ENCODE peak calls at places on chromosomes 2 and 18, in eight cellular contexts. N is endothelial cell of umbilical vein, R is A549, E is stomach, K is thyroid gland, O is HCT116, D is GM12892, G is IMR-90. L is an unnamed sample.
A peak's percentile ranks its signal among the peaks of the same experiment; 100 is the strongest.

GRCh38 chr2:185284696-185285095 is 453.9 kb upstream of the FSIP2 start:
- DNase-seq in K (no peak), E (no peak), N (no peak), D (no peak), O (no peak), G (no peak), R (no peak), L (no peak)

GRCh38 chr2:209840434-209840833 is 68.8 kb downstream of the UNC80 start:
- DNase-seq in D (no peak), O (no peak), K (no peak), N (no peak), G (no peak), R (no peak), E (no peak), L (no peak)

GRCh38 chr2:69471793-69472192 is 34.6 kb upstream of the NFU1 start:
- DNase-seq in N (no peak), G (no peak), D (no peak), O (no peak), E (no peak), K (no peak), R (no peak), L (no peak)

GRCh38 chr2:10909996-10910341 is 1.8 kb upstream of the KCNF1 start:
- DNase-seq in K (no peak), D (no peak), O (no peak), G (no peak), N (no peak), E (no peak), R (no peak), L (no peak)

GRCh38 chr2:191931332-191931731 is 84.4 kb upstream of the CAVIN2 start:
- DNase-seq in E (no peak), R (no peak), D (no peak), K (no peak), O (no peak), N (peak; percentile 15), G (no peak), L (no peak)

GRCh38 chr2:70946832-70947442 is 11.2 kb downstream of the ATP6V1B1 start:
- DNase-seq in K (peak; percentile 49), N (peak; percentile 75), R (peak; percentile 71), G (peak; percentile 60), E (peak; percentile 56), D (no peak), O (peak; percentile 47), L (peak; percentile 42)

GRCh38 chr2:1974391-1974790 is 230.1 kb upstream of the PXDN start:
- DNase-seq in R (peak; percentile 52), K (no peak), D (no peak), N (no peak), E (no peak), G (no peak), O (no peak), L (no peak)

GRCh38 chr18:35458677-35459441 is 38.9 kb downstream of the INO80C start:
- DNase-seq in D (no peak), G (peak; percentile 79), O (peak; percentile 34), N (peak; percentile 98), K (peak; percentile 15), R (peak; percentile 79), E (peak; percentile 55), L (peak; percentile 45)

GRCh38 chr2:68447118-68447517 is 20.0 kb downstream of the FBXO48 start:
- DNase-seq in G (no peak), O (no peak), K (no peak), E (no peak), D (no peak), N (no peak), R (no peak), L (no peak)

GRCh38 chr2:25151718-25152117 is 16.7 kb downstream of the POMC start:
- DNase-seq in E (no peak), O (no peak), G (no peak), R (no peak), K (peak; percentile 68), N (no peak), D (no peak), L (no peak)

GRCh38 chr18:35982404-35983114 is 10.1 kb downstream of the RMP24 start:
- DNase-seq in R (no peak), N (no peak), G (peak; percentile 92), D (no peak), O (no peak), E (no peak), K (no peak), L (no peak)

GRCh38 chr18:22165603-22166069 is 3.8 kb upstream of the GATA6 start:
- DNase-seq in G (no peak), R (no peak), N (no peak), D (no peak), O (no peak), K (no peak), E (no peak), L (no peak)

GRCh38 chr18:22165049-22165602 is 4.3 kb upstream of the GATA6 start:
- DNase-seq in N (no peak), K (no peak), D (no peak), O (no peak), E (no peak), G (no peak), R (no peak), L (no peak)

GRCh38 chr18:22167471-22168151 is 1.8 kb upstream of the GATA6 start:
- DNase-seq in N (peak; percentile 73), O (no peak), E (no peak), R (peak; percentile 37), G (no peak), D (no peak), K (no peak), L (no peak)

GRCh38 chr18:22167091-22167470 is 2.3 kb upstream of the GATA6 start:
- DNase-seq in E (no peak), G (no peak), K (no peak), O (no peak), D (no peak), N (no peak), R (peak; percentile 5), L (no peak)

GRCh38 chr18:22166070-22166972 is 3.1 kb upstream of the GATA6 start:
- DNase-seq in R (peak; percentile 11), O (no peak), N (peak; percentile 20), E (peak; percentile 69), K (no peak), D (no peak), G (no peak), L (no peak)
- TF ChIP-seq POLR2A in R (no peak), O (no peak), N (no peak), E (no peak), K (no peak), D (no peak), G (no peak), L (no peak)

DNA sequence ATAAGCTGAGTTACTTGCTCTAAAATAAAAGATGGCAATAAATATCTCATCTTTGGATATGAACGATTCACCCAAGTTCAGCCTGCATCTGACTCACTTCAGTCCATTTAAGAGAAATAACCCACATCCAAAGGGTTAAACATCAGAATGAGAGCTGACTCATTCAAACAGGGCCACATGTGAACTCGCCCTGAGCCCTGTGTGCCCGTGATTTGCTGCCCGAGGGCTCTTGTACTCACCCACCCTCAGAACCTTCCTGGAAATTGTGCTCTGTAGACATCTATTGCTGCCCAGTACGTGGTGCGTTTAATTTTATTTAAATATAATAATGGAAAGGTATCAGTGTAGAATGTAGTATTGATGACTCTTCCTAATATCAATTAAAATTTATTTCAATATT is 66.9 kb upstream of the RBM44 start:
- DNase-seq in D (no peak), E (no peak), K (no peak), R (peak; percentile 74), O (peak; percentile 23), N (peak; percentile 78), G (peak; percentile 81), L (peak; percentile 78)
- TF ChIP-seq POLR2A in D (no peak), E (no peak), K (no peak), R (no peak), O (no peak), N (no peak), G (no peak), L (no peak)

DNA sequence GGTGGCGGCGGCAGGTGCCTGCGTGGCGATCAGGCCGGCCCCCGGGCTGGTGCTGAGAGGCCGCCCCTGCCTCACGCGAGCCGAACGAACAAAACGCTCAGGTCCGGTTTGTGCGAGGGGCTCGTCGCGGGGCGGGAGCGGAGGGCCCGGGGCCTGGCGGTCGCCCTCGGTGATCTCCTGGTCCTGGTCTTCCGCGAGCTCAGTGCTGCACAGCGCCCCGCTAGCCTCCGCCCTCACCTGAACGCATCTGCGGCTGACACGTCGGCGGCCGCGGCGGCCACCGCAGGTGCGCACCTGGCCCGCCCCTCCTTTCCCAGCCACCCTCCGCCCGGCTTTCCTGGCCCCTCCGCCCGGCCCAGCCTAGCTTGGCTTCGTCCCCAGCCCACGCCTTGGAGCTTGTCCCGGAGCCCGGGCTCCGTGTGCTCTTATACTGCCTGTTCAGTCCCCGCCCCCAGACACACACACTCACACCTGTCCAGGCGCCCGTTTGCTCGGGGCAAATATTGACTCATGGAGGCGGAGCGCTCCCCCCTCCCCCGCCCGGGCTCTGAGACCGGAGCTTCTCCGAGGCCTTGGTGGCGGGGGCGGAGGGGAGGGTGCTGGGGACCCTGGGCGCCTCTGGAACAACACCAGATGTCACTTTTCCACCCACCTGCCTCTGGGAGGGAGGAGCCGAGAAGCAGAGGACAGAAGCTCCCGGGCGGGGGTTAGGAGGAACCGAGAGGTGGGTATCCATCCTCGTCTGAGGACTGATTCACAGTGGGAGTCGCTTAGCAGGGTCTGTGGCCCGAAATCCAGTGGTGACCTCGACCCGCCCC is 8.6 kb upstream of the CRYBA2 start:
- DNase-seq in K (peak; percentile 71), R (no peak), N (no peak), D (no peak), O (peak; percentile 40), G (no peak), E (peak; percentile 95), L (no peak)
- TF ChIP-seq POLR2A in K (no peak), R (no peak), N (no peak), D (no peak), O (no peak), G (no peak), E (no peak), L (no peak)

GRCh38 chr18:49563701-49564100 is 1.8 kb downstream of the LIPG start:
- DNase-seq in D (no peak), E (no peak), K (no peak), R (no peak), G (no peak), O (no peak), N (no peak), L (no peak)

GRCh38 chr18:49565656-49566055 is 3.8 kb downstream of the LIPG start:
- DNase-seq in G (peak; percentile 16), K (peak; percentile 95), R (no peak), O (no peak), D (no peak), N (no peak), E (peak; percentile 82), L (no peak)

GRCh38 chr18:49565101-49565500 is 3.2 kb downstream of the LIPG start:
- DNase-seq in R (no peak), K (no peak), E (no peak), O (no peak), G (no peak), N (no peak), D (no peak), L (no peak)

GRCh38 chr18:49563130-49563540 is 1.3 kb downstream of the LIPG start:
- DNase-seq in N (peak; percentile 22), K (no peak), O (peak; percentile 33), D (no peak), G (no peak), E (no peak), R (no peak), L (no peak)

DNA sequence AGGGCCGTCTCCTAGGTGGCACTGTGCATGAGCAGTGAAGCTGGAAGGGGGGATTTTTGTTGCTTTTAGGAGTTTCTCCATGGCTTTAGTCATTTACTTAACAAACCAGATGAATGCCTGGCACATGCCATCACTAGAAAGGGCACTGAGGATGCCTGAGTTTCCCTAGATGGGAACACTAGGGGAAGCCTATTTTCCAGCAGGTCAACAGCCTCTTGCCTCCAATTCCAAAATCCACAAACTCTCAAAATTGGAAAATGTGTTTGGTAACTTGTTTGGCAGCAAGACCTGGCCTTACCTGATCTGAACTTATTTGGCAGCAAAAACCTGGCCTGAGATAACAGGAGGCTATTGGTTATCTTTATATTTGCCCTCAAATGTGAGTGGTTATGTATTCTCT is 2.6 kb downstream of the LIPG start:
- DNase-seq in R (no peak), K (no peak), D (no peak), N (no peak), G (no peak), E (no peak), O (no peak), L (no peak)
- TF ChIP-seq POLR2A in R (no peak), K (no peak), D (no peak), N (no peak), G (no peak), E (no peak), O (no peak), L (no peak)